ENCODE peak calls at places on chromosomes 16 and 17, in six cellular contexts. Y is GM19239, S is thoracic aorta, I is A549, P is left cardiac atrium, W is GDM1. T is an unnamed sample.

GRCh38 chr16:16175296-16175695 is 48.0 kb downstream of the ABCC6 start:
- DNase-seq in Y (no peak), S (no peak), I (no peak), W (no peak), P (no peak), T (no peak)

GRCh38 chr16:21263640-21264211 is 14.4 kb downstream of the CRYM start:
- DNase-seq in P (no peak), I (peak), S (no peak), Y (peak), W (no peak), T (no peak)

GRCh38 chr16:1420111-1420539 is 422 bp downstream of the UQCC4 start:
- DNase-seq in P (no peak), I (no peak), Y (no peak), S (no peak), W (no peak), T (no peak)

GRCh38 chr16:28304214-28304613 is 11.9 kb downstream of the SBK1 start:
- DNase-seq in W (no peak), Y (no peak), S (no peak), P (peak), I (no peak), T (no peak)

GRCh38 chr16:17474037-17474436 is 3.3 kb upstream of the XYLT1 start:
- DNase-seq in Y (no peak), W (peak), S (no peak), I (no peak), P (no peak), T (no peak)

GRCh38 chr17:36703860-36704266 is 102.5 kb downstream of the MRM1 start:
- DNase-seq in P (peak), S (no peak), W (no peak), Y (peak), I (peak), T (no peak)

GRCh38 chr17:77681820-77682219 is 276.7 kb upstream of the TNRC6C start:
- DNase-seq in Y (no peak), S (no peak), I (no peak), W (no peak), P (peak), T (no peak)

GRCh38 chr16:24747425-24747824 is 18.0 kb downstream of the TNRC6A start:
- DNase-seq in Y (no peak), P (no peak), S (no peak), I (no peak), W (no peak), T (no peak)

GRCh38 chr16:82439678-82440293 is 187.0 kb upstream of the CDH13 start:
- DNase-seq in S (no peak), Y (peak), I (peak), P (no peak), W (no peak), T (peak)

GRCh38 chr16:3187798-3188674 is at the start of gene OR1F1:
- DNase-seq in S (no peak), I (peak), W (no peak), P (no peak), Y (no peak), T (peak)

GRCh38 chr17:42743595-42744282 is 1.1 kb downstream of the EZH1 start:
- DNase-seq in W (no peak), S (no peak), I (peak), P (no peak), Y (no peak), T (no peak)

GRCh38 chr17:13346996-13347762 is 254.6 kb downstream of the HS3ST3A1 start:
- DNase-seq in W (peak), S (no peak), I (no peak), P (no peak), Y (no peak), T (peak)

GRCh38 chr16:11949527-11949926 is 7.7 kb upstream of the NPIPB2 start:
- DNase-seq in Y (peak), S (no peak), I (peak), W (peak), P (no peak), T (peak)

GRCh38 chr17:80261159-80261894 is 675 bp downstream of the RNF213 start:
- DNase-seq in W (no peak), P (peak), Y (no peak), S (no peak), I (peak), T (peak)

GRCh38 chr17:17582372-17582771 is 9.1 kb downstream of the PEMT start:
- DNase-seq in W (no peak), S (no peak), Y (no peak), P (no peak), I (no peak), T (no peak)

GRCh38 chr17:7712111-7712771 is 5.3 kb upstream of the DNAH2 start:
- DNase-seq in Y (no peak), W (no peak), I (no peak), P (no peak), S (no peak), T (no peak)

GRCh38 chr16:19344224-19344801 is 58.8 kb downstream of the CLEC19A start:
- DNase-seq in I (no peak), P (no peak), S (no peak), W (no peak), Y (no peak), T (no peak)

GRCh38 chr16:88785106-88785924 is at the start of gene PIEZO1:
- DNase-seq in W (peak), Y (no peak), P (peak), I (peak), S (no peak), T (no peak)

GRCh38 chr16:61579195-61579594 is 457.0 kb downstream of the CDH8 start:
- DNase-seq in I (no peak), P (no peak), W (no peak), Y (no peak), S (no peak), T (no peak)

GRCh38 chr17:17836818-17837379 is at the start of gene SREBF1:
- DNase-seq in P (peak), Y (peak), W (peak), I (peak), S (no peak), T (no peak)

GRCh38 chr17:75009139-75009724 is 3.2 kb upstream of the MRPL58 start:
- DNase-seq in Y (no peak), W (no peak), P (no peak), I (no peak), S (no peak), T (no peak)

GRCh38 chr16:68732068-68732680 is 4.9 kb upstream of the CDH1 start:
- DNase-seq in P (peak), I (peak), Y (no peak), W (no peak), S (no peak), T (peak)

GRCh38 chr16:52366997-52367396 is 179.9 kb downstream of the TOX3 start:
- DNase-seq in W (no peak), Y (no peak), P (no peak), S (no peak), I (no peak), T (no peak)

GRCh38 chr17:45225964-45226530 is 4.4 kb downstream of the FMNL1 start:
- DNase-seq in W (peak), I (no peak), Y (peak), S (peak), P (peak), T (no peak)

GRCh38 chr16:84730406-84731106 is 30.8 kb downstream of the USP10 start:
- DNase-seq in Y (peak), W (peak), P (peak), S (no peak), I (peak), T (peak)

GRCh38 chr16:84737658-84738057 is 37.9 kb downstream of the USP10 start:
- DNase-seq in S (no peak), I (no peak), Y (no peak), W (no peak), P (no peak), T (no peak)

GRCh38 chr17:48307222-48307621 is 122.8 kb downstream of the SKAP1 start:
- DNase-seq in Y (no peak), P (no peak), I (no peak), W (no peak), S (no peak), T (no peak)

GRCh38 chr17:16917995-16918394 is 53.9 kb downstream of the TNFRSF13B start:
- DNase-seq in Y (no peak), W (no peak), P (no peak), I (no peak), S (no peak), T (no peak)

GRCh38 chr16:78105517-78105916 is 6.1 kb downstream of the WWOX start:
- DNase-seq in Y (no peak), W (no peak), S (no peak), I (no peak), P (no peak), T (no peak)

GRCh38 chr16:75198135-75198600 is 8.8 kb downstream of the CTRB2 start:
- DNase-seq in P (no peak), S (no peak), Y (no peak), I (no peak), W (no peak), T (no peak)

GRCh38 chr17:66689192-66689591 is 145.7 kb upstream of the CACNG5 start:
- DNase-seq in W (no peak), S (no peak), Y (no peak), I (no peak), P (no peak), T (no peak)

GRCh38 chr17:73706858-73707257 is 62.6 kb upstream of the SDK2 start:
- DNase-seq in S (no peak), I (no peak), W (no peak), P (no peak), Y (no peak), T (no peak)

GRCh38 chr17:3935825-3936355 is 19.6 kb upstream of the P2RX1 start:
- DNase-seq in Y (no peak), P (no peak), S (no peak), W (no peak), I (no peak), T (peak)

GRCh38 chr17:43578699-43579569 is 32.8 kb upstream of the ETV4 start:
- DNase-seq in Y (peak), W (no peak), P (peak), S (no peak), I (no peak), T (no peak)

GRCh38 chr17:77254961-77255741 is 114.4 kb downstream of the SEC14L1 start:
- DNase-seq in W (no peak), Y (no peak), P (no peak), S (no peak), I (peak), T (peak)

GRCh38 chr17:22469941-22470340 is 777.6 kb downstream of the KCNJ18 start:
- DNase-seq in W (no peak), I (no peak), S (no peak), Y (no peak), P (no peak), T (no peak)

GRCh38 chr16:66640724-66641314 is 36.3 kb downstream of the CMTM3 start:
- DNase-seq in S (no peak), W (no peak), P (no peak), Y (no peak), I (no peak), T (no peak)

T was measured in H54.